ENCODE peak calls at places on chromosomes 5 and 9, in nine cellular contexts. S is HepG2, V is left lung, J is K562, G is ovary, K is pancreas, U is lower lobe of right lung, N is coronary artery, O is tibial artery. L is an unnamed sample.

GRCh38 chr9:69122391-69123141 is 51.5 kb upstream of the TJP2 start:
- DNase-seq in S (peak; percentile 52), V (no peak), J (no peak), G (no peak), K (no peak), U (no peak), N (no peak), O (no peak), L (peak; percentile 88)

GRCh38 chr5:113900831-113901230 is 387.3 kb downstream of the YTHDC2 start:
- DNase-seq in S (no peak), V (no peak), J (no peak), G (no peak), K (no peak), U (no peak), N (no peak), O (no peak), L (no peak)

GRCh38 chr5:137629646-137630045 is 106.2 kb downstream of the KLHL3 start:
- DNase-seq in S (peak; percentile 41), V (no peak), J (peak; percentile 65), G (no peak), K (no peak), U (no peak), N (no peak), O (no peak), L (peak; percentile 77)

GRCh38 chr5:1075931-1076330 is 35.9 kb downstream of the SLC12A7 start:
- DNase-seq in S (no peak), V (no peak), J (no peak), G (no peak), K (no peak), U (no peak), N (no peak), O (no peak), L (no peak)

GRCh38 chr9:138096192-138096845 is 218.7 kb downstream of the CACNA1B start:
- DNase-seq in S (no peak), V (peak; percentile 37), J (no peak), G (no peak), K (no peak), U (peak; percentile 18), N (peak; percentile 52), O (peak; percentile 46), L (no peak)

GRCh38 chr9:112061152-112061740 is 113.9 kb downstream of the SUSD1 start:
- DNase-seq in S (peak; percentile 56), V (no peak), J (peak; percentile 49), G (peak; percentile 33), K (no peak), U (peak; percentile 69), N (no peak), O (peak; percentile 78), L (peak; percentile 97)

GRCh38 chr9:551986-552930 is 289.2 kb upstream of the DMRT1 start:
- DNase-seq in S (no peak), V (no peak), J (no peak), G (no peak), K (no peak), U (no peak), N (no peak), O (no peak), L (no peak)

GRCh38 chr5:109921735-109922395 is 232.1 kb downstream of the MAN2A1 start:
- DNase-seq in S (no peak), V (no peak), J (no peak), G (no peak), K (no peak), U (peak; percentile 61), N (no peak), O (no peak), L (peak; percentile 83)

GRCh38 chr5:147906326-147907095 is at the start of gene C5orf46:
- DNase-seq in S (peak; percentile 46), V (no peak), J (no peak), G (no peak), K (no peak), U (no peak), N (no peak), O (no peak), L (no peak)

GRCh38 chr9:125409637-125410521 is 148.3 kb downstream of the GAPVD1 start:
- DNase-seq in S (peak; percentile 48), V (no peak), J (peak; percentile 92), G (no peak), K (peak; percentile 49), U (no peak), N (no peak), O (no peak), L (peak; percentile 32)

GRCh38 chr5:6517494-6517893 is 68.8 kb downstream of the UBE2QL1 start:
- DNase-seq in S (no peak), V (no peak), J (no peak), G (no peak), K (no peak), U (no peak), N (peak; percentile 1), O (no peak), L (no peak)

GRCh38 chr5:139692605-139693340 is 44.6 kb downstream of the CXXC5 start:
- DNase-seq in S (no peak), V (no peak), J (no peak), G (no peak), K (peak; percentile 41), U (no peak), N (no peak), O (no peak), L (no peak)

GRCh38 chr5:78102498-78102897 is 192.0 kb downstream of the AP3B1 start:
- DNase-seq in S (no peak), V (no peak), J (no peak), G (no peak), K (no peak), U (no peak), N (no peak), O (no peak), L (no peak)

GRCh38 chr9:22005083-22005699 is 3.9 kb downstream of the CDKN2B start:
- DNase-seq in S (no peak), V (no peak), J (no peak), G (no peak), K (no peak), U (no peak), N (no peak), O (no peak), L (peak; percentile 22)

GRCh38 chr9:967851-968641 is 8.4 kb upstream of the DMRT3 start:
- DNase-seq in S (no peak), V (no peak), J (no peak), G (no peak), K (no peak), U (no peak), N (no peak), O (no peak), L (peak; percentile 54)

GRCh38 chr9:97990259-97990658 is 7.1 kb downstream of the ANP32B start:
- DNase-seq in S (no peak), V (no peak), J (peak; percentile 28), G (no peak), K (no peak), U (no peak), N (no peak), O (no peak), L (no peak)
- TF ChIP-seq CTCF in S (no peak), V (no peak), J (no peak), G (no peak), K (no peak), U (no peak), N (no peak), O (no peak), L (peak; percentile 35)

DNA sequence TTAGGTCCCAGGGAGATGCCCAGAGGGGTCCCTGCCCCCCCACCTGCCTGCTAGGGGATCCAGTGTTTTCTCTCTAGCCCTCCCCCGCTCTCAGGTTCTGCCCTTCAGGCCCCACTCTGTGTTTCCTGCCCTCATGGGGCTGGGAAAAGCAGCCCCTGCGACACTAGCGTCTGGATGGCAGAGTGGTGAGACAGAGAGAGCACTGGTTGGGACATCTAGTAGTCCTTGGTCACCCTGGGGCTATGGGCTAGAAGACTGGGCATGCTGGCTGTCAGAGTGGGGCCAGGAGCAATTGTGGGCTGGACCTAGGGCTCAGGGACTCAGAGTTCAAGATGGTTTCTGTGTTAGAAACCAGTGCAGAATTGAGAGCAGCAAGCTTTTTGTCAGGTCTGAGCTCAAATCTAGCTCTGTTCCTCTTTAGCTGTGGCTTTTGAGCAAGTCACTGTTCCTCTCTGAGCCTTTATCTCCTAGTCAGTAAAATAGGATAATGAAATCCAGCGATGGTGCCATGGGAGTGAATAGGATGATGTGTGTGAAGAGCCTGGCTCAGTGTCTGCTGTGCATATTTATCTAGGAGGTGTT is 39.0 kb downstream of the RGS3 start:
- DNase-seq in S (no peak), V (no peak), J (no peak), G (no peak), K (no peak), U (no peak), N (no peak), O (no peak), L (no peak)
- H3K27ac ChIP-seq in S (peak overlapping the region; percentile 1), V (peak overlapping the region; percentile 70), J (no peak overlapping the region), G (no peak overlapping the region), K (no peak overlapping the region), U (peak overlapping the region; percentile 47), N (peak overlapping the region; percentile 47), O (peak overlapping the region; percentile 73), L (no peak overlapping the region)

GRCh38 chr5:15249152-15249551 is 250.8 kb upstream of the FBXL7 start:
- DNase-seq in S (no peak), V (no peak), J (no peak), G (no peak), K (no peak), U (no peak), N (no peak), O (no peak), L (no peak)

GRCh38 chr5:15243301-15244020 is 256.5 kb upstream of the FBXL7 start:
- DNase-seq in S (no peak), V (no peak), J (no peak), G (no peak), K (no peak), U (no peak), N (no peak), O (no peak), L (no peak)

GRCh38 chr5:15248731-15249130 is 251.2 kb upstream of the FBXL7 start:
- DNase-seq in S (no peak), V (no peak), J (no peak), G (no peak), K (no peak), U (no peak), N (no peak), O (no peak), L (no peak)

GRCh38 chr5:15241216-15241821 is 258.7 kb upstream of the FBXL7 start:
- DNase-seq in S (no peak), V (no peak), J (no peak), G (no peak), K (no peak), U (no peak), N (no peak), O (no peak), L (no peak)

DNA sequence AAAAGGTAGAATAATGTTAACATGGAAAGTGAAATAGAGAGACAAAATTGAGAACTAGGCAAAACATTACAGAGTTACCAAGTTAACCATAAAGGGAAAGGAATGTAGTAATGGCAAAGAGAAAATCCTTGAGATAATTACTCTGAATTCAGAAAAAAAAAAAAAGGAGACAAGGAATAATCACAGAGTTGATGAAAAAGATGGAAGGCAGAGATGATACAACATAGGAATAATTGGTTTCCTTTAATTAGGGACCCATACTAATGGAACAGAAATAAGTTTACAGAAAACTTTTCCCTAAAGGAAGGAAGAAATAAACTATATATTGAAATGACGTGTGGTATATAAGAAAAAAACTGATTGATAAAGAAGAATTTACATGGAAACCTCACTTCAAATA is 254.1 kb upstream of the FBXL7 start:
- DNase-seq in S (no peak), V (no peak), J (no peak), G (no peak), K (no peak), U (no peak), N (no peak), O (no peak), L (no peak)
- TF ChIP-seq CTCF in S (no peak), V (no peak), J (no peak), G (no peak), K (no peak), U (no peak), N (no peak), O (no peak), L (no peak)

GRCh38 chr5:100863736-100864135 is 39.3 kb downstream of the ST8SIA4 start:
- DNase-seq in S (no peak), V (no peak), J (no peak), G (no peak), K (no peak), U (no peak), N (no peak), O (no peak), L (no peak)
- H3K27ac ChIP-seq in S (no peak overlapping the region), V (no peak overlapping the region), J (no peak overlapping the region), G (no peak overlapping the region), K (no peak overlapping the region), U (no peak overlapping the region), N (no peak overlapping the region), O (no peak overlapping the region), L (no peak overlapping the region)